ENCODE peak calls at places on chromosomes 13 and 19, in nine cellular contexts. T is body of pancreas; G is effector memory CD4-positive, alpha-beta T cell; K is RWPE2; C is mesendoderm; Y is cardiac muscle cell; E is heart right ventricle; S is pancreas; P is uterus. D is an unnamed sample.

GRCh38 chr13:110676057-110676510 is 29.8 kb downstream of the CARS2 start:
- DNase-seq in T (no peak), G (no peak), K (no peak), C (no peak), Y (no peak), E (no peak), S (no peak), P (no peak), D (no peak)

GRCh38 chr13:107476068-107476467 is 739.3 kb downstream of the LIG4 start:
- DNase-seq in T (no peak), G (no peak), K (no peak), C (no peak), Y (no peak), E (no peak), S (no peak), P (no peak), D (no peak)

GRCh38 chr19:49475191-49475932 is 1.3 kb downstream of the FLT3LG start:
- DNase-seq in T (no peak), G (no peak), K (no peak), C (no peak), Y (no peak), E (no peak), S (no peak), P (no peak), D (no peak)

GRCh38 chr13:49998714-49999624 is 2.1 kb downstream of the TRIM13 start:
- DNase-seq in T (no peak), G (no peak), K (no peak), C (peak), Y (no peak), E (no peak), S (no peak), P (no peak), D (no peak)

GRCh38 chr19:44644391-44645016 is 794 bp downstream of the PVR start:
- DNase-seq in T (peak), G (no peak), K (no peak), C (peak), Y (no peak), E (no peak), S (peak), P (peak), D (peak)

GRCh38 chr19:46015080-46015960 is 7.5 kb downstream of the PGLYRP1 start:
- DNase-seq in T (peak), G (peak), K (peak), C (peak), Y (peak), E (peak), S (peak), P (peak), D (peak)

GRCh38 chr13:33229446-33230177 is 55.9 kb downstream of the STARD13 start:
- DNase-seq in T (peak), G (no peak), K (no peak), C (no peak), Y (no peak), E (no peak), S (no peak), P (no peak), D (no peak)

GRCh38 chr13:111217661-111218060 is 102.6 kb downstream of the ARHGEF7 start:
- DNase-seq in T (peak), G (no peak), K (no peak), C (no peak), Y (no peak), E (no peak), S (no peak), P (no peak), D (peak)

GRCh38 chr13:28471408-28471807 is 23.5 kb downstream of the FLT1 start:
- DNase-seq in T (no peak), G (no peak), K (no peak), C (no peak), Y (no peak), E (no peak), S (no peak), P (no peak), D (no peak)

GRCh38 chr13:61777281-61777680 is 361.6 kb upstream of the PCDH20 start:
- DNase-seq in T (no peak), G (no peak), K (no peak), C (peak), Y (peak), E (no peak), S (no peak), P (no peak), D (no peak)

GRCh38 chr13:65378943-65379519 is 1851.1 kb downstream of the PCDH9 start:
- DNase-seq in T (no peak), G (no peak), K (no peak), C (peak), Y (peak), E (no peak), S (no peak), P (no peak), D (no peak)

GRCh38 chr13:110652755-110653154 is 37.4 kb downstream of the NAXD start:
- DNase-seq in T (no peak), G (no peak), K (no peak), C (no peak), Y (no peak), E (no peak), S (no peak), P (no peak), D (no peak)

GRCh38 chr13:34678154-34678553 is 263.9 kb upstream of the NBEA start:
- DNase-seq in T (no peak), G (no peak), K (no peak), C (no peak), Y (peak), E (no peak), S (no peak), P (no peak), D (no peak)

GRCh38 chr13:99296270-99296865 is 10.8 kb downstream of the GPR183 start:
- DNase-seq in T (no peak), G (no peak), K (no peak), C (no peak), Y (peak), E (no peak), S (no peak), P (no peak), D (no peak)

GRCh38 chr19:17871878-17872250 is at the start of gene SLC5A5:
- DNase-seq in T (no peak), G (no peak), K (no peak), C (no peak), Y (no peak), E (no peak), S (no peak), P (no peak), D (no peak)

GRCh38 chr19:45179063-45179847 is 671 bp downstream of the BLOC1S3 start:
- DNase-seq in T (peak), G (peak), K (no peak), C (no peak), Y (peak), E (peak), S (peak), P (no peak), D (peak)

GRCh38 chr19:5024282-5024681 is 55.4 kb downstream of the KDM4B start:
- DNase-seq in T (no peak), G (no peak), K (no peak), C (no peak), Y (no peak), E (no peak), S (no peak), P (no peak), D (no peak)

GRCh38 chr19:49106648-49107135 is 7.5 kb upstream of the LIN7B start:
- DNase-seq in T (peak), G (no peak), K (no peak), C (peak), Y (peak), E (peak), S (peak), P (no peak), D (no peak)

DNA sequence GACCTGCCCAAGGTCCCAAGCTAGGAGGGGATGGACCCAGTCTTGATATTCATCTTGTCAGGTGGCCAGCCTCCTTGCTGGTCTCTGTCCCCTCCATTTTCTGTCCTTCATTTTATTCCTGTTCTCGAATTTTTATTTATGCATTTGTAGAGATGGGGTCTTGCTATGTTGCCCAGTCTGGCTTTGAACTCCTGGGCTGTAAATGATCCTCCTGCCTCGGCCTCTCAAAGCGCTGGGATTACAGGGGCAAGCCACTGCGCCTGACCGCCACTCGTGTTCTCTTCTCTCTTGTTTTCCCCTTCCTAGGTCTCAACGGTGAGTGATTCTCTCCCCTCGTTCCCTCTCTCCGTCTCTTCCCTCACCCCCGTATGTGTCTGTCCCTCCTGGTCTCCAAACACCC is 10.6 kb upstream of the TPRX2 start:
- DNase-seq in T (no peak), G (no peak), K (no peak), C (no peak), Y (no peak), E (no peak), S (no peak), P (no peak), D (no peak)
- H3K4me3 ChIP-seq in T (no peak), G (no peak), K (no peak), C (no peak), Y (no peak), E (no peak), S (no peak), P (no peak), D (no peak)

GRCh38 chr13:60327551-60327950 is 69.5 kb upstream of the TDRD3 start:
- DNase-seq in T (peak), G (no peak), K (no peak), C (no peak), Y (no peak), E (no peak), S (no peak), P (no peak), D (no peak)
- H3K4me3 ChIP-seq in T (no peak), G (no peak), K (no peak), C (no peak), Y (no peak), E (no peak), S (peak), P (no peak), D (no peak)

GRCh38 chr19:50477751-50478515 is 1.3 kb upstream of the GARIN5A start:
- DNase-seq in T (no peak), G (no peak), K (no peak), C (no peak), Y (no peak), E (no peak), S (no peak), P (no peak), D (no peak)
- H3K4me3 ChIP-seq in T (no peak), G (no peak), K (no peak), C (no peak), Y (no peak), E (peak), S (peak), P (no peak), D (no peak)

GRCh38 chr19:16366433-16367268 is 42.0 kb downstream of the KLF2 start:
- DNase-seq in T (no peak), G (no peak), K (no peak), C (no peak), Y (no peak), E (no peak), S (no peak), P (no peak), D (peak)
- H3K4me3 ChIP-seq in T (no peak), G (peak), K (no peak), C (no peak), Y (no peak), E (no peak), S (no peak), P (no peak), D (no peak)

GRCh38 chr19:1587872-1588271 is 4.8 kb downstream of the MBD3 start:
- DNase-seq in T (no peak), G (no peak), K (no peak), C (no peak), Y (no peak), E (no peak), S (no peak), P (no peak), D (no peak)
- H3K4me3 ChIP-seq in T (no peak), G (no peak), K (no peak), C (no peak), Y (no peak), E (no peak), S (no peak), P (no peak), D (no peak)

DNA sequence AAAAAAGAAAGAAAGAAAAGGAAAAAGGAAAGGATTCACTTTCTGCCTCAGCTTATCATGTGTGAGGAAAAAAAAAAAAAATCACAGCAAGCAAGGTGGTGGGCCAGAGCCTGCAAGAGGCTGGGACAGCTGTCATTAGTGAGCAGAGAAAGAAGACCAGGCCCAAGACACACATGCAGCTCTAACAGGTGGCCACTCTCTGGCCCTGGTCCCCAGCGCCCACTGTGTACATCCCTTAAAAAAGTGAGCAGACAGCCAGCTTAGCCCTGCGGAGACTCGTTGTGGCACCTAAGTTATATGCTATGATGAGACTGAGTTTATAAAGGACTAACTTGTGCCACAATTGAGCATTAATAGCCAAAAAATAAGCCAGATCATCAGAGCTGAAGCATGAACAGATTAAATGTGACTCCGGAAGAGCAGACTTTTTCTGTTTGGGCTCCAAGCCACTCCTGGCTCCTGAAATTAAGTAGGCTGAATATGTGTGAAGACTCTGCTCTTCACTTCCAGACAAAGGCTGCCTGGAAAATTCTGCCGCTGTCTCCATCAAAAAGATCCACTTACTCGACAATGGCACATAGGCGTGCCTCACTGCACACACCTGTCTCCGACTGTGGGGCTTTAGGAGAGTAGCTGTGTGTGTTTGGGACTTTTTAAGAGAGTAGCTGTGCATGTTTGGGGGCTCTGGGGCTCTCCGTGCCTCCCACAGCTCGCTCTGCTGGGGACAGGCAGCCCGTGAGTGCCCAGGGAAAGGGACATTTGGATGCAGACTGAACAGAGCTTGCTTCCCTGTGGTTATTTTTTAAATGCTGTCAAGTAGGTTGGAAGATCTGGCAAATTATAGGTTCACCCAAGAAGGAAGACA is 55.0 kb downstream of the LATS2 start:
- DNase-seq in T (no peak), G (no peak), K (no peak), C (no peak), Y (no peak), E (no peak), S (no peak), P (no peak), D (no peak)
- H3K4me3 ChIP-seq in T (no peak), G (no peak), K (no peak), C (no peak), Y (no peak), E (no peak), S (no peak), P (no peak), D (no peak)

GRCh38 chr13:24671367-24672117 is 8.7 kb upstream of the ATP12A start:
- DNase-seq in T (peak), G (no peak), K (peak), C (peak), Y (peak), E (no peak), S (peak), P (peak), D (peak)
- H3K4me3 ChIP-seq in T (no peak), G (no peak), K (no peak), C (no peak), Y (no peak), E (no peak), S (peak), P (no peak), D (no peak)

GRCh38 chr19:55173186-55173716 is 6.8 kb upstream of the DNAAF3 start:
- DNase-seq in T (no peak), G (no peak), K (no peak), C (no peak), Y (no peak), E (no peak), S (no peak), P (no peak), D (no peak)

GRCh38 chr19:55173717-55174409 is 6.2 kb downstream of the SYT5 start:
- DNase-seq in T (peak), G (no peak), K (peak), C (peak), Y (peak), E (peak), S (peak), P (peak), D (peak)

GRCh38 chr19:55171440-55171839 is 5.0 kb upstream of the DNAAF3 start:
- DNase-seq in T (no peak), G (no peak), K (no peak), C (no peak), Y (no peak), E (no peak), S (no peak), P (no peak), D (no peak)

GRCh38 chr19:55174425-55175116 is 5.5 kb downstream of the SYT5 start:
- DNase-seq in T (no peak), G (no peak), K (no peak), C (no peak), Y (no peak), E (no peak), S (no peak), P (no peak), D (no peak)

GRCh38 chr19:55172741-55173140 is 6.3 kb upstream of the DNAAF3 start:
- DNase-seq in T (no peak), G (no peak), K (no peak), C (no peak), Y (peak), E (no peak), S (no peak), P (no peak), D (no peak)
- H3K4me3 ChIP-seq in T (no peak), G (no peak), K (peak), C (no peak), Y (no peak), E (no peak), S (no peak), P (no peak), D (no peak)

D was measured in aorta.